ENCODE peak calls at places on chromosomes 7 and 10, in four cellular contexts. K is RWPE1; O is CD8-positive, alpha-beta memory T cell; D is neural crest cell. Y is an unnamed sample.

GRCh38 chr7:12397671-12398070 is 6.0 kb downstream of the VWDE start:
- DNase-seq in D (no peak), K (no peak), O (no peak), Y (no peak)

GRCh38 chr10:71435571-71436267 is 39.0 kb downstream of the CDH23 start:
- DNase-seq in O (no peak), D (no peak), K (no peak), Y (no peak)

GRCh38 chr10:110992011-110992800 is 72.8 kb downstream of the SHOC2 start:
- DNase-seq in K (no peak), O (no peak), D (no peak), Y (no peak)

GRCh38 chr7:83267141-83267631 is 104.5 kb upstream of the PCLO start:
- DNase-seq in K (no peak), O (no peak), D (no peak), Y (no peak)

GRCh38 chr10:119337796-119338432 is 130.5 kb downstream of the GRK5 start:
- DNase-seq in K (no peak), D (no peak), O (no peak), Y (peak; percentile 40)

GRCh38 chr10:31745612-31746376 is 182.8 kb downstream of the ARHGAP12 start:
- DNase-seq in K (peak; percentile 85), D (no peak), O (no peak), Y (no peak)

GRCh38 chr10:48215148-48215982 is 59.1 kb downstream of the FRMPD2 start:
- DNase-seq in O (no peak), D (peak; percentile 57), K (peak; percentile 59), Y (peak; percentile 26)

GRCh38 chr7:153934629-153935028 is 117.6 kb upstream of the DPP6 start:
- DNase-seq in O (no peak), D (no peak), K (no peak), Y (no peak)

GRCh38 chr10:22022257-22023051 is 18.9 kb upstream of the DNAJC1 start:
- DNase-seq in K (no peak), D (no peak), O (peak; percentile 62), Y (no peak)

GRCh38 chr10:35516102-35516670 is 89.0 kb upstream of the GJD4 start:
- DNase-seq in D (no peak), K (no peak), O (no peak), Y (no peak)

GRCh38 chr7:102146122-102146521 is 140.5 kb upstream of the SH2B2 start:
- DNase-seq in D (no peak), K (no peak), O (no peak), Y (no peak)

GRCh38 chr10:8594711-8595110 is 540.2 kb downstream of the GATA3 start:
- DNase-seq in D (no peak), O (no peak), K (no peak), Y (no peak)

GRCh38 chr7:123782071-123782798 is 33.4 kb upstream of the WASL start:
- DNase-seq in K (no peak), O (no peak), D (no peak), Y (no peak)

GRCh38 chr7:2403718-2404648 is 572 bp downstream of the CHST12 start:
- DNase-seq in D (peak; percentile 37), O (no peak), K (peak; percentile 62), Y (peak; percentile 59)

GRCh38 chr10:132189810-132190422 is 3.2 kb downstream of the DPYSL4 start:
- DNase-seq in D (no peak), K (no peak), O (peak; percentile 38), Y (no peak)

GRCh38 chr7:2003451-2003930 is 229.3 kb downstream of the MAD1L1 start:
- DNase-seq in D (no peak), K (no peak), O (peak; percentile 28), Y (no peak)

GRCh38 chr7:116710764-116711452 is 38.9 kb downstream of the MET start:
- DNase-seq in D (no peak), K (no peak), O (no peak), Y (peak; percentile 45)

GRCh38 chr10:69337312-69338132 is 59.2 kb downstream of the HK1 start:
- DNase-seq in D (no peak), O (no peak), K (peak; percentile 96), Y (no peak)

Y was measured in HuH-7.